ENCODE peak calls at places on chromosomes 12 and 14, in seven cellular contexts. One of them, this sample, is unnamed.

GRCh38 chr14:51507556-51508511 is 143.9 kb upstream of the FRMD6 start:
- DNase-seq in endothelial cell: no peak
- DNase-seq in glomerular endothelial cell: no peak
- DNase-seq in brain microvascular endothelial cell: peak
- DNase-seq in WTC11: no peak
- DNase-seq in activated CD4-positive, alpha-beta T cell treated with anti-CD3 and anti-CD28 coated beads for 36 hours: no peak
- DNase-seq in endodermal cell: no peak
- DNase-seq in this sample: no peak

GRCh38 chr14:81669308-81669707 is 135.7 kb upstream of the SEL1L start:
- DNase-seq in endothelial cell: no peak
- DNase-seq in glomerular endothelial cell: no peak
- DNase-seq in brain microvascular endothelial cell: no peak
- DNase-seq in WTC11: no peak
- DNase-seq in activated CD4-positive, alpha-beta T cell treated with anti-CD3 and anti-CD28 coated beads for 36 hours: no peak
- DNase-seq in endodermal cell: no peak
- DNase-seq in this sample: no peak

GRCh38 chr14:103008768-103009342 is 48.5 kb downstream of the CDC42BPB start:
- DNase-seq in endothelial cell: no peak
- DNase-seq in glomerular endothelial cell: no peak
- DNase-seq in brain microvascular endothelial cell: peak
- DNase-seq in WTC11: no peak
- DNase-seq in activated CD4-positive, alpha-beta T cell treated with anti-CD3 and anti-CD28 coated beads for 36 hours: no peak
- DNase-seq in endodermal cell: no peak
- DNase-seq in this sample: no peak

GRCh38 chr12:52004042-52004648 is 2.6 kb upstream of the TAMALIN start:
- DNase-seq in endothelial cell: peak
- DNase-seq in glomerular endothelial cell: no peak
- DNase-seq in brain microvascular endothelial cell: peak
- DNase-seq in WTC11: peak
- DNase-seq in activated CD4-positive, alpha-beta T cell treated with anti-CD3 and anti-CD28 coated beads for 36 hours: peak
- DNase-seq in endodermal cell: peak
- DNase-seq in this sample: no peak

GRCh38 chr12:101908395-101908794 is 31.0 kb downstream of the DRAM1 start:
- DNase-seq in endothelial cell: no peak
- DNase-seq in glomerular endothelial cell: no peak
- DNase-seq in brain microvascular endothelial cell: no peak
- DNase-seq in WTC11: no peak
- DNase-seq in activated CD4-positive, alpha-beta T cell treated with anti-CD3 and anti-CD28 coated beads for 36 hours: no peak
- DNase-seq in endodermal cell: no peak
- DNase-seq in this sample: no peak

GRCh38 chr14:74804219-74804825 is 41.2 kb downstream of the YLPM1 start:
- DNase-seq in endothelial cell: peak
- DNase-seq in glomerular endothelial cell: no peak
- DNase-seq in brain microvascular endothelial cell: peak
- DNase-seq in WTC11: no peak
- DNase-seq in activated CD4-positive, alpha-beta T cell treated with anti-CD3 and anti-CD28 coated beads for 36 hours: peak
- DNase-seq in endodermal cell: peak
- DNase-seq in this sample: peak

GRCh38 chr12:123937707-123938600 is 34.7 kb downstream of the CCDC92 start:
- DNase-seq in endothelial cell: no peak
- DNase-seq in glomerular endothelial cell: no peak
- DNase-seq in brain microvascular endothelial cell: no peak
- DNase-seq in WTC11: no peak
- DNase-seq in activated CD4-positive, alpha-beta T cell treated with anti-CD3 and anti-CD28 coated beads for 36 hours: peak
- DNase-seq in endodermal cell: no peak
- DNase-seq in this sample: peak

GRCh38 chr12:114316076-114316475 is 89.9 kb downstream of the TBX5 start:
- DNase-seq in endothelial cell: no peak
- DNase-seq in glomerular endothelial cell: no peak
- DNase-seq in brain microvascular endothelial cell: peak
- DNase-seq in WTC11: no peak
- DNase-seq in activated CD4-positive, alpha-beta T cell treated with anti-CD3 and anti-CD28 coated beads for 36 hours: no peak
- DNase-seq in endodermal cell: no peak
- DNase-seq in this sample: no peak

GRCh38 chr14:75274899-75275569 is 3.6 kb upstream of the FOS start:
- DNase-seq in endothelial cell: no peak
- DNase-seq in glomerular endothelial cell: no peak
- DNase-seq in brain microvascular endothelial cell: peak
- DNase-seq in WTC11: no peak
- DNase-seq in activated CD4-positive, alpha-beta T cell treated with anti-CD3 and anti-CD28 coated beads for 36 hours: peak
- DNase-seq in endodermal cell: peak
- DNase-seq in this sample: peak

GRCh38 chr14:77203611-77204456 is 22.2 kb downstream of the TMEM63C start:
- DNase-seq in endothelial cell: no peak
- DNase-seq in glomerular endothelial cell: no peak
- DNase-seq in brain microvascular endothelial cell: no peak
- DNase-seq in WTC11: no peak
- DNase-seq in activated CD4-positive, alpha-beta T cell treated with anti-CD3 and anti-CD28 coated beads for 36 hours: no peak
- DNase-seq in endodermal cell: peak
- DNase-seq in this sample: no peak

GRCh38 chr12:22856120-22856699 is 231.2 kb downstream of the ETNK1 start:
- DNase-seq in endothelial cell: no peak
- DNase-seq in glomerular endothelial cell: no peak
- DNase-seq in brain microvascular endothelial cell: no peak
- DNase-seq in WTC11: no peak
- DNase-seq in activated CD4-positive, alpha-beta T cell treated with anti-CD3 and anti-CD28 coated beads for 36 hours: no peak
- DNase-seq in endodermal cell: no peak
- DNase-seq in this sample: no peak

GRCh38 chr14:50237448-50237847 is 6.1 kb upstream of the SOS2 start:
- DNase-seq in endothelial cell: no peak
- DNase-seq in glomerular endothelial cell: no peak
- DNase-seq in brain microvascular endothelial cell: no peak
- DNase-seq in WTC11: no peak
- DNase-seq in activated CD4-positive, alpha-beta T cell treated with anti-CD3 and anti-CD28 coated beads for 36 hours: no peak
- DNase-seq in endodermal cell: no peak
- DNase-seq in this sample: no peak

GRCh38 chr12:9648701-9649531 is 20.6 kb upstream of the CLEC2D start:
- DNase-seq in endothelial cell: no peak
- DNase-seq in glomerular endothelial cell: no peak
- DNase-seq in brain microvascular endothelial cell: no peak
- DNase-seq in WTC11: no peak
- DNase-seq in activated CD4-positive, alpha-beta T cell treated with anti-CD3 and anti-CD28 coated beads for 36 hours: peak
- DNase-seq in endodermal cell: no peak
- DNase-seq in this sample: no peak

GRCh38 chr14:33728010-33728498 is 222.8 kb downstream of the EGLN3 start:
- DNase-seq in endothelial cell: no peak
- DNase-seq in glomerular endothelial cell: no peak
- DNase-seq in brain microvascular endothelial cell: no peak
- DNase-seq in WTC11: no peak
- DNase-seq in activated CD4-positive, alpha-beta T cell treated with anti-CD3 and anti-CD28 coated beads for 36 hours: no peak
- DNase-seq in endodermal cell: no peak
- DNase-seq in this sample: no peak

GRCh38 chr12:91142184-91142583 is 30.9 kb upstream of the LUM start:
- DNase-seq in endothelial cell: no peak
- DNase-seq in glomerular endothelial cell: no peak
- DNase-seq in brain microvascular endothelial cell: peak
- DNase-seq in WTC11: no peak
- DNase-seq in activated CD4-positive, alpha-beta T cell treated with anti-CD3 and anti-CD28 coated beads for 36 hours: no peak
- DNase-seq in endodermal cell: no peak
- DNase-seq in this sample: no peak

GRCh38 chr12:86230516-86231146 is 25.6 kb downstream of the MGAT4C start:
- DNase-seq in endothelial cell: no peak
- DNase-seq in glomerular endothelial cell: peak
- DNase-seq in brain microvascular endothelial cell: peak
- DNase-seq in WTC11: no peak
- DNase-seq in activated CD4-positive, alpha-beta T cell treated with anti-CD3 and anti-CD28 coated beads for 36 hours: no peak
- DNase-seq in endodermal cell: no peak
- DNase-seq in this sample: no peak

GRCh38 chr12:63319386-63319785 is 168.4 kb upstream of the AVPR1A start:
- DNase-seq in endothelial cell: no peak
- DNase-seq in glomerular endothelial cell: no peak
- DNase-seq in brain microvascular endothelial cell: peak
- DNase-seq in WTC11: no peak
- DNase-seq in activated CD4-positive, alpha-beta T cell treated with anti-CD3 and anti-CD28 coated beads for 36 hours: no peak
- DNase-seq in endodermal cell: peak
- DNase-seq in this sample: no peak

GRCh38 chr12:95733156-95733825 is 57.3 kb downstream of the NTN4 start:
- DNase-seq in endothelial cell: no peak
- DNase-seq in glomerular endothelial cell: no peak
- DNase-seq in brain microvascular endothelial cell: no peak
- DNase-seq in WTC11: no peak
- DNase-seq in activated CD4-positive, alpha-beta T cell treated with anti-CD3 and anti-CD28 coated beads for 36 hours: no peak
- DNase-seq in endodermal cell: no peak
- DNase-seq in this sample: no peak

GRCh38 chr12:51926718-51927117 is 19.4 kb downstream of the ACVRL1 start:
- DNase-seq in endothelial cell: peak
- DNase-seq in glomerular endothelial cell: no peak
- DNase-seq in brain microvascular endothelial cell: peak
- DNase-seq in WTC11: peak
- DNase-seq in activated CD4-positive, alpha-beta T cell treated with anti-CD3 and anti-CD28 coated beads for 36 hours: peak
- DNase-seq in endodermal cell: peak
- DNase-seq in this sample: no peak

GRCh38 chr14:61184117-61184516 is 97.0 kb downstream of the TMEM30B start:
- DNase-seq in endothelial cell: no peak
- DNase-seq in glomerular endothelial cell: no peak
- DNase-seq in brain microvascular endothelial cell: peak
- DNase-seq in WTC11: no peak
- DNase-seq in activated CD4-positive, alpha-beta T cell treated with anti-CD3 and anti-CD28 coated beads for 36 hours: no peak
- DNase-seq in endodermal cell: no peak
- DNase-seq in this sample: no peak

GRCh38 chr12:15679146-15679545 is 110.0 kb downstream of the EPS8 start:
- DNase-seq in endothelial cell: no peak
- DNase-seq in glomerular endothelial cell: no peak
- DNase-seq in brain microvascular endothelial cell: no peak
- DNase-seq in WTC11: no peak
- DNase-seq in activated CD4-positive, alpha-beta T cell treated with anti-CD3 and anti-CD28 coated beads for 36 hours: no peak
- DNase-seq in endodermal cell: no peak
- DNase-seq in this sample: no peak

GRCh38 chr12:5280091-5280490 is 151.8 kb upstream of the NTF3 start:
- DNase-seq in endothelial cell: no peak
- DNase-seq in glomerular endothelial cell: no peak
- DNase-seq in brain microvascular endothelial cell: no peak
- DNase-seq in WTC11: no peak
- DNase-seq in activated CD4-positive, alpha-beta T cell treated with anti-CD3 and anti-CD28 coated beads for 36 hours: no peak
- DNase-seq in endodermal cell: peak
- DNase-seq in this sample: no peak